ENCODE peak calls at places on chromosomes 13 and 19, in nine cellular contexts. B is MCF 10A; A is uterus; V is left cardiac atrium; Z is AG04449; W is T-helper 1 cell; E is body of pancreas; F is stimulated activated CD4-positive, alpha-beta T cell treated with anti-CD3 and anti-CD28 coated beads, TNF-alpha, amount 100 ng/mL, for 1 hour; D is AG10803. O is an unnamed sample.
A peak's percentile ranks its signal among the peaks of the same experiment; 100 is the strongest.

GRCh38 chr19:46739290-46739771 is 6.5 kb upstream of the FKRP start:
- DNase-seq in B (no peak), A (peak; percentile 64), V (peak; percentile 87), Z (no peak), W (no peak), E (no peak), F (no peak), D (no peak), O (no peak)

GRCh38 chr19:1468274-1469199 is 10.5 kb downstream of the C19orf25 start:
- DNase-seq in B (peak; percentile 50), A (no peak), V (no peak), Z (no peak), W (no peak), E (peak; percentile 48), F (no peak), D (peak; percentile 53), O (peak; percentile 27)

GRCh38 chr19:46115396-46116109 is 8.9 kb downstream of the IGFL3 start:
- DNase-seq in B (peak; percentile 94), A (peak; percentile 26), V (no peak), Z (no peak), W (no peak), E (no peak), F (no peak), D (peak; percentile 48), O (peak; percentile 93)

GRCh38 chr19:17052439-17052838 is 22.8 kb downstream of the HAUS8 start:
- DNase-seq in B (peak; percentile 63), A (peak; percentile 35), V (no peak), Z (no peak), W (no peak), E (peak; percentile 42), F (no peak), D (peak; percentile 54), O (peak; percentile 42)

GRCh38 chr13:62682788-62683187 is 1267.1 kb upstream of the PCDH20 start:
- DNase-seq in B (no peak), A (no peak), V (no peak), Z (no peak), W (no peak), E (no peak), F (no peak), D (no peak), O (no peak)

GRCh38 chr19:14577264-14577663 is 5.4 kb upstream of the NDUFB7 start:
- DNase-seq in B (no peak), A (no peak), V (no peak), Z (no peak), W (no peak), E (no peak), F (no peak), D (no peak), O (no peak)

GRCh38 chr19:38838208-38838985 is 6.8 kb upstream of the ECH1 start:
- DNase-seq in B (peak; percentile 92), A (no peak), V (no peak), Z (no peak), W (no peak), E (no peak), F (peak; percentile 26), D (no peak), O (peak; percentile 95)

GRCh38 chr19:13118424-13119193 is 545 bp downstream of the NACC1 start:
- DNase-seq in B (peak; percentile 55), A (no peak), V (peak; percentile 59), Z (no peak), W (no peak), E (peak; percentile 49), F (no peak), D (no peak), O (peak; percentile 35)

GRCh38 chr19:45636275-45636674 is 2.9 kb downstream of the EML2 start:
- DNase-seq in B (no peak), A (no peak), V (no peak), Z (no peak), W (no peak), E (no peak), F (no peak), D (no peak), O (no peak)

GRCh38 chr19:33629826-33630375 is 8.1 kb downstream of the CHST8 start:
- DNase-seq in B (no peak), A (no peak), V (no peak), Z (no peak), W (no peak), E (no peak), F (no peak), D (no peak), O (no peak)

GRCh38 chr13:98672947-98673545 is 79.4 kb downstream of the SLC15A1 start:
- DNase-seq in B (peak; percentile 73), A (peak; percentile 64), V (peak; percentile 73), Z (peak; percentile 19), W (peak; percentile 9), E (peak; percentile 73), F (no peak), D (peak; percentile 77), O (peak; percentile 61)

GRCh38 chr13:28983661-28984060 is 163.5 kb downstream of the MTUS2 start:
- DNase-seq in B (no peak), A (no peak), V (no peak), Z (no peak), W (no peak), E (peak; percentile 41), F (no peak), D (no peak), O (no peak)

GRCh38 chr19:12792048-12792852 is 964 bp downstream of the JUNB start:
- DNase-seq in B (peak; percentile 63), A (peak; percentile 61), V (peak; percentile 78), Z (no peak), W (peak; percentile 61), E (peak; percentile 75), F (peak; percentile 51), D (peak; percentile 64), O (no peak)

GRCh38 chr13:95516021-95516420 is 36.5 kb upstream of the CLDN10 start:
- DNase-seq in B (peak; percentile 83), A (no peak), V (no peak), Z (no peak), W (no peak), E (no peak), F (no peak), D (no peak), O (peak; percentile 73)

GRCh38 chr13:72204291-72204690 is 337.3 kb upstream of the DACH1 start:
- DNase-seq in B (peak; percentile 73), A (no peak), V (no peak), Z (no peak), W (no peak), E (no peak), F (no peak), D (peak; percentile 69), O (peak; percentile 55)

GRCh38 chr19:41599175-41599966 is 23.4 kb downstream of the CEACAM21 start:
- DNase-seq in B (no peak), A (no peak), V (no peak), Z (no peak), W (no peak), E (no peak), F (no peak), D (no peak), O (no peak)

GRCh38 chr19:57357406-57357805 is 5.9 kb upstream of the TRAPPC2B start:
- DNase-seq in B (no peak), A (no peak), V (no peak), Z (no peak), W (no peak), E (no peak), F (no peak), D (no peak), O (no peak)

GRCh38 chr13:40578055-40578454 is 88.4 kb downstream of the FOXO1 start:
- DNase-seq in B (no peak), A (no peak), V (no peak), Z (no peak), W (no peak), E (no peak), F (no peak), D (no peak), O (no peak)

GRCh38 chr13:40979232-40979631 is 39.9 kb downstream of the ELF1 start:
- DNase-seq in B (no peak), A (no peak), V (no peak), Z (no peak), W (no peak), E (no peak), F (no peak), D (no peak), O (no peak)

GRCh38 chr13:112132619-112133018 is 65.7 kb downstream of the SOX1 start:
- DNase-seq in B (no peak), A (no peak), V (no peak), Z (no peak), W (no peak), E (no peak), F (no peak), D (no peak), O (no peak)

O was measured in bronchial epithelial cell.